ENCODE peak calls at places on chromosomes 2 and 18, in five cellular contexts. S, D, R, M and C are unnamed samples.

GRCh38 chr2:112690853-112691390 is 29.9 kb upstream of the NT5DC4 start:
- DNase-seq in S (peak; percentile 66), D (peak; percentile 63), R (no peak), M (peak; percentile 47), C (peak; percentile 78)

GRCh38 chr18:23689031-23689615 is at the start of gene LAMA3:
- DNase-seq in S (peak; percentile 24), D (peak; percentile 69), R (no peak), M (peak; percentile 38), C (no peak)

GRCh38 chr2:181070119-181070833 is 89.9 kb downstream of the UBE2E3 start:
- DNase-seq in S (no peak), D (peak; percentile 3), R (no peak), M (peak; percentile 3), C (no peak)

GRCh38 chr2:11495844-11496271 is 29.9 kb upstream of the E2F6 start:
- DNase-seq in S (no peak), D (no peak), R (no peak), M (no peak), C (no peak)

GRCh38 chr2:109199790-109200189 is 70.8 kb downstream of the SH3RF3 start:
- DNase-seq in S (no peak), D (no peak), R (no peak), M (no peak), C (no peak)

GRCh38 chr2:6556755-6557154 is 309.0 kb downstream of the CMPK2 start:
- DNase-seq in S (no peak), D (peak; percentile 57), R (no peak), M (peak; percentile 11), C (no peak)

GRCh38 chr2:175743020-175743419 is 259.0 kb downstream of the LNPK start:
- DNase-seq in S (no peak), D (no peak), R (no peak), M (no peak), C (no peak)

GRCh38 chr18:31211047-31211446 is 48.4 kb upstream of the DSC1 start:
- DNase-seq in S (no peak), D (no peak), R (no peak), M (no peak), C (no peak)

GRCh38 chr2:33215299-33215698 is 261.1 kb upstream of the RASGRP3 start:
- DNase-seq in S (no peak), D (no peak), R (no peak), M (no peak), C (no peak)

GRCh38 chr2:226608393-226608955 is 191.1 kb downstream of the IRS1 start:
- DNase-seq in S (no peak), D (no peak), R (no peak), M (no peak), C (no peak)

GRCh38 chr2:105005601-105006000 is 32.3 kb upstream of the MRPS9 start:
- DNase-seq in S (no peak), D (no peak), R (no peak), M (no peak), C (no peak)

GRCh38 chr2:208036357-208036756 is 11.0 kb upstream of the PLEKHM3 start:
- DNase-seq in S (no peak), D (no peak), R (no peak), M (no peak), C (no peak)

GRCh38 chr18:79884296-79884962 is 67.0 kb downstream of the SLC66A2 start:
- DNase-seq in S (no peak), D (no peak), R (no peak), M (no peak), C (no peak)

GRCh38 chr2:167196461-167197252 is 308.4 kb downstream of the XIRP2 start:
- DNase-seq in S (no peak), D (peak; percentile 32), R (no peak), M (no peak), C (no peak)

GRCh38 chr2:95158891-95159619 is 593 bp downstream of the ZNF514 start:
- DNase-seq in S (no peak), D (peak; percentile 35), R (no peak), M (peak; percentile 48), C (no peak)

GRCh38 chr2:241546771-241547498 is 11.6 kb upstream of the BOK start:
- DNase-seq in S (no peak), D (no peak), R (no peak), M (peak; percentile 96), C (no peak)

GRCh38 chr2:166609183-166609959 is 115.3 kb upstream of the SCN7A start:
- DNase-seq in S (no peak), D (no peak), R (no peak), M (no peak), C (no peak)

GRCh38 chr2:218221015-218221414 is 4.0 kb downstream of the ARPC2 start:
- DNase-seq in S (no peak), D (no peak), R (no peak), M (no peak), C (no peak)

GRCh38 chr2:176321916-176322315 is 52.7 kb downstream of the MTX2 start:
- DNase-seq in S (no peak), D (no peak), R (no peak), M (no peak), C (no peak)

GRCh38 chr18:72056171-72056570 is 488.0 kb downstream of the CBLN2 start:
- DNase-seq in S (no peak), D (no peak), R (no peak), M (no peak), C (no peak)

GRCh38 chr2:6993230-6993640 is 76.0 kb downstream of the RNF144A start:
- DNase-seq in S (no peak), D (no peak), R (no peak), M (no peak), C (no peak)

GRCh38 chr2:102301867-102302362 is 9.4 kb upstream of the IL1RL1 start:
- DNase-seq in S (peak; percentile 51), D (no peak), R (no peak), M (no peak), C (peak; percentile 33)

GRCh38 chr2:5937865-5938565 is 245.8 kb downstream of the SOX11 start:
- DNase-seq in S (no peak), D (no peak), R (no peak), M (no peak), C (no peak)

GRCh38 chr2:221166283-221166682 is 405.8 kb downstream of the EPHA4 start:
- DNase-seq in S (no peak), D (no peak), R (no peak), M (no peak), C (no peak)

GRCh38 chr2:98795903-98796676 is 65.2 kb upstream of the MGAT4A start:
- DNase-seq in S (no peak), D (no peak), R (no peak), M (no peak), C (no peak)